ENCODE peak calls at places on chromosome 19, in five cellular contexts. One of them, this sample, is unnamed.

GRCh38 chr19:6216236-6216995 is 63.4 kb downstream of the MLLT1 start:
- DNase-seq in CD14-positive monocyte: no peak
- DNase-seq in neural crest cell: no peak
- DNase-seq in cardiac fibroblast: no peak
- DNase-seq in tibial nerve: no peak
- DNase-seq in this sample: no peak

GRCh38 chr19:31255174-31255862 is 93.9 kb downstream of the TSHZ3 start:
- DNase-seq in CD14-positive monocyte: no peak
- DNase-seq in neural crest cell: no peak
- DNase-seq in cardiac fibroblast: no peak
- DNase-seq in tibial nerve: no peak
- DNase-seq in this sample: no peak

GRCh38 chr19:38557205-38557799 is 60.5 kb downstream of the MAP4K1 start:
- DNase-seq in CD14-positive monocyte: no peak
- DNase-seq in neural crest cell: no peak
- DNase-seq in cardiac fibroblast: no peak
- DNase-seq in tibial nerve: no peak
- DNase-seq in this sample: no peak

GRCh38 chr19:30326076-30326710 is 46.0 kb upstream of the ZNF536 start:
- DNase-seq in CD14-positive monocyte: no peak
- DNase-seq in neural crest cell: no peak
- DNase-seq in cardiac fibroblast: no peak
- DNase-seq in tibial nerve: no peak
- DNase-seq in this sample: no peak

GRCh38 chr19:12794196-12794921 is 3.1 kb downstream of the JUNB start:
- DNase-seq in CD14-positive monocyte: no peak
- DNase-seq in neural crest cell: no peak
- DNase-seq in cardiac fibroblast: peak
- DNase-seq in tibial nerve: no peak
- DNase-seq in this sample: no peak

GRCh38 chr19:56594446-56594782 is 688 bp upstream of the ZNF71 start:
- DNase-seq in CD14-positive monocyte: no peak
- DNase-seq in neural crest cell: no peak
- DNase-seq in cardiac fibroblast: no peak
- DNase-seq in tibial nerve: no peak
- DNase-seq in this sample: no peak

GRCh38 chr19:14072535-14073231 is at the start of gene MISP3:
- DNase-seq in CD14-positive monocyte: no peak
- DNase-seq in neural crest cell: no peak
- DNase-seq in cardiac fibroblast: peak
- DNase-seq in tibial nerve: no peak
- DNase-seq in this sample: no peak

GRCh38 chr19:19595171-19595701 is 23.3 kb downstream of the PBX4 start:
- DNase-seq in CD14-positive monocyte: peak
- DNase-seq in neural crest cell: no peak
- DNase-seq in cardiac fibroblast: peak
- DNase-seq in tibial nerve: peak
- DNase-seq in this sample: no peak

GRCh38 chr19:54373781-54374266 is 9.1 kb upstream of the LAIR1 start:
- DNase-seq in CD14-positive monocyte: peak
- DNase-seq in neural crest cell: no peak
- DNase-seq in cardiac fibroblast: no peak
- DNase-seq in tibial nerve: peak
- DNase-seq in this sample: no peak

GRCh38 chr19:19459707-19460251 is 54.3 kb downstream of the GATAD2A start:
- DNase-seq in CD14-positive monocyte: peak
- DNase-seq in neural crest cell: no peak
- DNase-seq in cardiac fibroblast: peak
- DNase-seq in tibial nerve: no peak
- DNase-seq in this sample: no peak

GRCh38 chr19:50377051-50377441 is 789 bp downstream of the NR1H2 start:
- DNase-seq in CD14-positive monocyte: no peak
- DNase-seq in neural crest cell: no peak
- DNase-seq in cardiac fibroblast: no peak
- DNase-seq in tibial nerve: no peak
- DNase-seq in this sample: no peak

GRCh38 chr19:46049597-46049996 is 8.8 kb upstream of the IGFL4 start:
- DNase-seq in CD14-positive monocyte: no peak
- DNase-seq in neural crest cell: no peak
- DNase-seq in cardiac fibroblast: no peak
- DNase-seq in tibial nerve: no peak
- DNase-seq in this sample: no peak
- TF ChIP-seq CTCF in CD14-positive monocyte: no peak
- TF ChIP-seq CTCF in neural crest cell: peak
- TF ChIP-seq CTCF in cardiac fibroblast: no peak
- TF ChIP-seq CTCF in tibial nerve: no peak
- TF ChIP-seq CTCF in this sample: no peak

DNA sequence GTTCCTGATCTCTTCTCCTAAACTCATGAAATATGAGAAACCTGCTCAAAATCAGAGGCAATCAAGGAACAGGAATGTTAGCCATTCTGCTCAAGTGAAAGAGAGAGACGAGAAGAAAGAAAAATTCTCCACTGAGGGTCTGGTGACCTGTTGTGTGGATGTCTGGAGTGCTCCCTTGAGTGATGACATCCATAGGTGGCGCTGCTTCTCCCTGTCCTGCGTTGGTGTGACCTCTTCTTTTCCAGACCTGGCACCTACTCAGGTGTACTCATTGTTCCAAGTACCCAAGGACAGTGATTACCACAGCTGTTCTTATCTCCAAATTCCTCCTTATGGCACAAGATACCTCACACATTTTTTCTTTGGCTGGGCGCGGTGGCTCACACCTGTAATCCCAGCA is 4.0 kb downstream of the ZNF223 start:
- DNase-seq in CD14-positive monocyte: no peak
- DNase-seq in neural crest cell: no peak
- DNase-seq in cardiac fibroblast: no peak
- DNase-seq in tibial nerve: no peak
- DNase-seq in this sample: no peak
- TF ChIP-seq CTCF in CD14-positive monocyte: no peak
- TF ChIP-seq CTCF in neural crest cell: no peak
- TF ChIP-seq CTCF in cardiac fibroblast: no peak
- TF ChIP-seq CTCF in tibial nerve: no peak
- TF ChIP-seq CTCF in this sample: no peak

GRCh38 chr19:7783991-7784421 is 21.0 kb downstream of the CLEC4M start:
- DNase-seq in CD14-positive monocyte: peak
- DNase-seq in neural crest cell: no peak
- DNase-seq in cardiac fibroblast: peak
- DNase-seq in tibial nerve: peak
- DNase-seq in this sample: peak
- TF ChIP-seq CTCF in CD14-positive monocyte: no peak
- TF ChIP-seq CTCF in neural crest cell: no peak
- TF ChIP-seq CTCF in cardiac fibroblast: no peak
- TF ChIP-seq CTCF in tibial nerve: no peak
- TF ChIP-seq CTCF in this sample: no peak

DNA sequence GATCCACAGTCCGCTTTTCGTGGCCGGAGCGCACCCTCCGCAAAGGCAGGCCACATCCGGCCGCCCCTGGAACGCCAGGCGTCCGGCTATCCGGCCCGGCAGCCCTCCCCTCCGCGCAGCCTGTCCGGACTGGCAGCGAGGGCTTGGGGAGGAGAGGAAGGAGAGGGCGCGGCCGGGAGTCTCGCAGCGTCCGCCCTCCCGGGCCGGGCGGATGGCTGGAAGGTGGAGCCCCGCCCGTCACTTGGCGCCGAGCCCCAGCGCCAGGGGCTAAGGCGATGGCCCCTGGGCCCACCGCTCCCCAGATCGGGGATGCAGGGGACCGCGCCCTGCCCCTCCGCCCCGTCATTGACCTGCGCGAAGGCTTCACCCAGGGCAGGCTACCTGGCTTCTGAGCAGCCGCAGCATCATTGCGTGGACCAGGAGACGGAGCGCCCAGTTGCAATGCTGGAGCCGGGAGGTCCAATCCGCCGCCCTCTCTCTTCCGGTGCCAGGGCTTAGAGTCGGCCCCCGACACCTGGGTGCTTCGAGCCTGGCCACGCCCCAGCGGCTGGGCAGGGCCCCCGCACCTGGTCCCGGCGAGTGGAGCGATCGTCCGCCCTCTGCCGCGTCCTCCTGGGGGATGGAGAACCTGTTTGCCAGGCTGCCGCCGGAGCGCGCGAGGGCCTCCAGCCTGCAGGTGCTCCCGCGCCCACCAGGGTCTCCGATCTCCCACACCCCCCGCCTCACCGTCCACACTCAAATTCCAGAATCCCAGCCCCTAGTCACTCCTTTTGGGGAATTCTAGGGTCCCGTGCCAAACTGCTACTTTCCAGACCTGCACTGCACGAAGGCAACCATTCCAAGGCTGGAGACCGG is at the start of gene FUT1:
- DNase-seq in CD14-positive monocyte: no peak
- DNase-seq in neural crest cell: no peak
- DNase-seq in cardiac fibroblast: peak
- DNase-seq in tibial nerve: no peak
- DNase-seq in this sample: no peak
- TF ChIP-seq CTCF in CD14-positive monocyte: no peak
- TF ChIP-seq CTCF in neural crest cell: peak
- TF ChIP-seq CTCF in cardiac fibroblast: no peak
- TF ChIP-seq CTCF in tibial nerve: no peak
- TF ChIP-seq CTCF in this sample: no peak

GRCh38 chr19:8831373-8831772 is 731 bp downstream of the ZNF558 start:
- DNase-seq in CD14-positive monocyte: no peak
- DNase-seq in neural crest cell: no peak
- DNase-seq in cardiac fibroblast: no peak
- DNase-seq in tibial nerve: no peak
- DNase-seq in this sample: no peak

GRCh38 chr19:8835877-8836276 is 3.7 kb downstream of the MBD3L1 start:
- DNase-seq in CD14-positive monocyte: no peak
- DNase-seq in neural crest cell: no peak
- DNase-seq in cardiac fibroblast: no peak
- DNase-seq in tibial nerve: no peak
- DNase-seq in this sample: no peak

GRCh38 chr19:8831832-8832131 is 322 bp downstream of the ZNF558 start:
- DNase-seq in CD14-positive monocyte: no peak
- DNase-seq in neural crest cell: no peak
- DNase-seq in cardiac fibroblast: no peak
- DNase-seq in tibial nerve: no peak
- DNase-seq in this sample: no peak

GRCh38 chr19:8835446-8835845 is 3.3 kb downstream of the MBD3L1 start:
- DNase-seq in CD14-positive monocyte: no peak
- DNase-seq in neural crest cell: no peak
- DNase-seq in cardiac fibroblast: no peak
- DNase-seq in tibial nerve: no peak
- DNase-seq in this sample: no peak

GRCh38 chr19:8832132-8833021 is at the start of the genes MBD3L1 and ZNF558:
- DNase-seq in CD14-positive monocyte: peak
- DNase-seq in neural crest cell: peak
- DNase-seq in cardiac fibroblast: peak
- DNase-seq in tibial nerve: peak
- DNase-seq in this sample: peak
- TF ChIP-seq CTCF in CD14-positive monocyte: peak
- TF ChIP-seq CTCF in neural crest cell: no peak
- TF ChIP-seq CTCF in cardiac fibroblast: no peak
- TF ChIP-seq CTCF in tibial nerve: peak
- TF ChIP-seq CTCF in this sample: no peak

GRCh38 chr19:11254662-11255061 is 7.7 kb downstream of the DOCK6 start:
- DNase-seq in CD14-positive monocyte: no peak
- DNase-seq in neural crest cell: no peak
- DNase-seq in cardiac fibroblast: no peak
- DNase-seq in tibial nerve: no peak
- DNase-seq in this sample: no peak
- TF ChIP-seq CTCF in CD14-positive monocyte: no peak
- TF ChIP-seq CTCF in neural crest cell: no peak
- TF ChIP-seq CTCF in cardiac fibroblast: no peak
- TF ChIP-seq CTCF in tibial nerve: no peak
- TF ChIP-seq CTCF in this sample: peak

GRCh38 chr19:43648633-43649032 is 9.0 kb upstream of the CADM4 start:
- DNase-seq in CD14-positive monocyte: no peak
- DNase-seq in neural crest cell: no peak
- DNase-seq in cardiac fibroblast: no peak
- DNase-seq in tibial nerve: no peak
- DNase-seq in this sample: no peak

GRCh38 chr19:43649514-43649913 is 9.9 kb upstream of the CADM4 start:
- DNase-seq in CD14-positive monocyte: no peak
- DNase-seq in neural crest cell: no peak
- DNase-seq in cardiac fibroblast: no peak
- DNase-seq in tibial nerve: no peak
- DNase-seq in this sample: no peak

GRCh38 chr19:43651758-43652545 is 12.3 kb upstream of the CADM4 start:
- DNase-seq in CD14-positive monocyte: no peak
- DNase-seq in neural crest cell: peak
- DNase-seq in cardiac fibroblast: peak
- DNase-seq in tibial nerve: peak
- DNase-seq in this sample: no peak

GRCh38 chr19:43656436-43656835 is 13.5 kb downstream of the PLAUR start:
- DNase-seq in CD14-positive monocyte: no peak
- DNase-seq in neural crest cell: no peak
- DNase-seq in cardiac fibroblast: no peak
- DNase-seq in tibial nerve: no peak
- DNase-seq in this sample: no peak

GRCh38 chr19:43652546-43652874 is 12.9 kb upstream of the CADM4 start:
- DNase-seq in CD14-positive monocyte: no peak
- DNase-seq in neural crest cell: no peak
- DNase-seq in cardiac fibroblast: no peak
- DNase-seq in tibial nerve: no peak
- DNase-seq in this sample: no peak
- TF ChIP-seq CTCF in CD14-positive monocyte: peak
- TF ChIP-seq CTCF in neural crest cell: peak
- TF ChIP-seq CTCF in cardiac fibroblast: no peak
- TF ChIP-seq CTCF in tibial nerve: no peak
- TF ChIP-seq CTCF in this sample: no peak

GRCh38 chr19:35644206-35644986 is 2.9 kb downstream of the ETV2 start:
- DNase-seq in CD14-positive monocyte: peak
- DNase-seq in neural crest cell: peak
- DNase-seq in cardiac fibroblast: peak
- DNase-seq in tibial nerve: peak
- DNase-seq in this sample: peak
- TF ChIP-seq CTCF in CD14-positive monocyte: no peak
- TF ChIP-seq CTCF in neural crest cell: no peak
- TF ChIP-seq CTCF in cardiac fibroblast: no peak
- TF ChIP-seq CTCF in tibial nerve: no peak
- TF ChIP-seq CTCF in this sample: no peak

GRCh38 chr19:2782936-2783780 is at the start of gene SGTA:
- DNase-seq in CD14-positive monocyte: peak
- DNase-seq in neural crest cell: peak
- DNase-seq in cardiac fibroblast: peak
- DNase-seq in tibial nerve: peak
- DNase-seq in this sample: peak
- TF ChIP-seq CTCF in CD14-positive monocyte: peak
- TF ChIP-seq CTCF in neural crest cell: peak
- TF ChIP-seq CTCF in cardiac fibroblast: peak
- TF ChIP-seq CTCF in tibial nerve: peak
- TF ChIP-seq CTCF in this sample: peak

This sample was measured in kidney epithelial cell.